ENCODE peak calls at places on chromosomes 3 and 15, in four cellular contexts. N is HepG2, V is K562, E is HCT116. S is an unnamed sample.

GRCh38 chr15:58852347-58852746 is 81.1 kb downstream of the SLTM start:
- DNase-seq in N (peak; percentile 42), V (no peak), E (no peak), S (no peak)

GRCh38 chr15:94584833-94585244 is 353.5 kb downstream of the MCTP2 start:
- DNase-seq in N (no peak), V (peak; percentile 7), E (no peak), S (no peak)

GRCh38 chr3:65576228-65576627 is 462.5 kb downstream of the MAGI1 start:
- DNase-seq in N (no peak), V (no peak), E (no peak), S (no peak)

GRCh38 chr15:83515171-83515570 is 68.0 kb downstream of the SH3GL3 start:
- DNase-seq in N (no peak), V (no peak), E (no peak), S (no peak)

GRCh38 chr15:89419370-89419984 is 76.9 kb downstream of the RHCG start:
- DNase-seq in N (peak; percentile 18), V (peak; percentile 62), E (no peak), S (no peak)

GRCh38 chr15:88605507-88606436 is 15.4 kb upstream of the AEN start:
- DNase-seq in N (no peak), V (peak; percentile 64), E (no peak), S (no peak)

GRCh38 chr3:58322793-58323192 is 9.9 kb upstream of the PXK start:
- DNase-seq in N (peak; percentile 54), V (no peak), E (no peak), S (no peak)

GRCh38 chr3:39362177-39362576 is 21.0 kb upstream of the SLC25A38 start:
- DNase-seq in N (no peak), V (peak; percentile 28), E (no peak), S (no peak)

GRCh38 chr15:77659350-77660321 is 26.9 kb upstream of the LINGO1 start:
- DNase-seq in N (peak; percentile 74), V (peak; percentile 91), E (peak; percentile 34), S (no peak)

GRCh38 chr3:134849561-134849960 is 54.5 kb downstream of the EPHB1 start:
- DNase-seq in N (no peak), V (no peak), E (no peak), S (no peak)

GRCh38 chr3:160617636-160618035 is 52.3 kb upstream of the KPNA4 start:
- DNase-seq in N (no peak), V (no peak), E (no peak), S (no peak)

GRCh38 chr3:171971919-171972526 is 67.4 kb upstream of the FNDC3B start:
- DNase-seq in N (no peak), V (no peak), E (no peak), S (no peak)

GRCh38 chr3:79953591-79954105 is 185.8 kb upstream of the ROBO1 start:
- DNase-seq in N (no peak), V (no peak), E (no peak), S (no peak)

GRCh38 chr3:13865581-13866405 is 14.1 kb downstream of the WNT7A start:
- DNase-seq in N (no peak), V (no peak), E (no peak), S (no peak)

GRCh38 chr3:13012228-13012691 is 61.0 kb downstream of the IQSEC1 start:
- DNase-seq in N (no peak), V (no peak), E (no peak), S (no peak)

GRCh38 chr3:16841906-16842709 is 42.6 kb upstream of the PLCL2 start:
- DNase-seq in N (no peak), V (no peak), E (no peak), S (no peak)

GRCh38 chr3:157502916-157503620 is at the start of gene VEPH1:
- DNase-seq in N (no peak), V (no peak), E (no peak), S (no peak)

GRCh38 chr3:47804571-47804970 is 1.6 kb downstream of the DHX30 start:
- DNase-seq in N (no peak), V (peak; percentile 5), E (no peak), S (no peak)

GRCh38 chr3:127478922-127479321 is 111.6 kb downstream of the TPRA1 start:
- DNase-seq in N (no peak), V (no peak), E (no peak), S (no peak)

GRCh38 chr3:197542741-197543454 is 12.9 kb downstream of the BDH1 start:
- DNase-seq in N (no peak), V (no peak), E (no peak), S (no peak)

GRCh38 chr15:99454941-99455795 is 110.6 kb upstream of the MEF2A start:
- DNase-seq in N (peak; percentile 49), V (peak; percentile 40), E (peak; percentile 51), S (no peak)

GRCh38 chr3:102745881-102746280 is 311.1 kb downstream of the ZPLD1 start:
- DNase-seq in N (no peak), V (no peak), E (peak; percentile 4), S (no peak)

GRCh38 chr3:139113766-139114165 is 69.1 kb upstream of the PRR23C start:
- DNase-seq in N (no peak), V (no peak), E (no peak), S (no peak)

GRCh38 chr3:175672119-175672689 is 813.1 kb downstream of the NAALADL2 start:
- DNase-seq in N (no peak), V (no peak), E (no peak), S (peak; percentile 18)

GRCh38 chr3:30222436-30222835 is 384.0 kb upstream of the TGFBR2 start:
- DNase-seq in N (no peak), V (no peak), E (no peak), S (no peak)

GRCh38 chr15:75942464-75942863 is 38.8 kb downstream of the FBXO22 start:
- DNase-seq in N (no peak), V (no peak), E (no peak), S (no peak)

GRCh38 chr15:93135997-93136397 is 47.0 kb upstream of the RGMA start:
- DNase-seq in N (no peak), V (no peak), E (no peak), S (no peak)

DNA sequence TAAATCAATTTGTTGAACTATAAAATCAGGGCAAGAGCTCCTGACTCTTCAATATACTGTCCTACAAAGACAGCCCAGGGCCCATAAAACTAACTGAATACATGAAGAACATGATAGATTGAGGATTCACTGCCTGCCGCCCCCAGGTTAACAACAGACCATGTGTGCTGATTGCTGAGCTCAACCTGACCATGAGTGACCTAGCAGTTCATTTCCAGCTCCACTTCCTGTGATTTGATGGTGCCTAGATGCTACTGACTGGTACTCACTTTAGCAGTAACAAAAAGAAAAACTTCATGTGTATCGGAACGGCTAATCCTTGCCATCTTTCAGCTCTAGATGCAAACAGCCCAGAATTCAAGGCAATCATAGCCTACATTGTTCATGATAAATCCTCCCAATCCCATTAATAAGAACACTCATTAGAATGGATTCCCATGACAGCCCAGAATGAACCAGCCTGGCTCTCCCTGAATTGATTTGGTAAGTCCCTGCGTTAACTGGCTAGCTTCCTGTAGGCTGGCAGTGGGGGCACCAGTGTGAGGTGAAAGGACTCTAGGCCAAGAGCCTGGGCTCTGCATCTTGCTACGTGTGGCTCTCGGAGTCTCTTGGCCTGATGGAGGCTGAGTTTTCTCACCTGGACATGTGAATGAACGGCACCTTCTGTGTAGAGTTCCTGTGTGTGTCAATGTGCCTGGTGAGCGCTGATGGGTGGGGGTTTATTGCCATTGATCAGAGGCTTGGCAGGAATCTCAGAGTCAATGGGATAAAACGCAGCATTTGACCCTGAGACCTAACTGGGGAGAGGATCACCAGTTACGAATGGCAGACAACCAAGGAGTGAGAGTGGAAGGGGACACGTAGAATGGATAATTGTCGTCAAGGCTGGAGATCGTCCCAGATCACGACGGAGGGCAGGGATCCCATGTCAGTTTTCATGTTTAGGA is 9.3 kb upstream of the KLF13 start:
- DNase-seq in N (no peak), V (no peak), E (no peak), S (no peak)
- TF ChIP-seq TCF7L2 in N (no peak), V (no peak), E (no peak), S (no peak)

DNA sequence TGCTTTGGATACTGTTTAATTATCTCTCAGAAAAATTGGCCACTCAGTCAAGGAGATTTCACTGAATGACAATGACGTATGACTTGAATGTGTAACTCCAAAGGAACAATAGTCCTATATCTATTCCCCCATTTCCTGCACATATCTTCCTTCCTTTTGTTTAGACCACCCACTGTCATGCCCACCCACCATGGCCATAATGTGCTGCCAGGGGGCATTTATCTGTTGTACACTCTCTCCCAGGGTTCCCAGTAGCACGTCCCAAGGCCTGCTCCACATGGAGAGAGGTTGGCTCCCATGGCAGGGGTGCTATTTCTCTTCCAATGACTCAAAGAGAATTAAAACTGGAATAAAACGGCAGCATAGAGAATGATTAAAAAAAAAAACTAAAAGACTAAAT is 36.8 kb upstream of the CTNNB1 start:
- DNase-seq in N (no peak), V (no peak), E (no peak), S (no peak)
- H3K27ac ChIP-seq in N (no peak overlapping the region), V (no peak overlapping the region), E (no peak overlapping the region), S (no peak overlapping the region)

DNA sequence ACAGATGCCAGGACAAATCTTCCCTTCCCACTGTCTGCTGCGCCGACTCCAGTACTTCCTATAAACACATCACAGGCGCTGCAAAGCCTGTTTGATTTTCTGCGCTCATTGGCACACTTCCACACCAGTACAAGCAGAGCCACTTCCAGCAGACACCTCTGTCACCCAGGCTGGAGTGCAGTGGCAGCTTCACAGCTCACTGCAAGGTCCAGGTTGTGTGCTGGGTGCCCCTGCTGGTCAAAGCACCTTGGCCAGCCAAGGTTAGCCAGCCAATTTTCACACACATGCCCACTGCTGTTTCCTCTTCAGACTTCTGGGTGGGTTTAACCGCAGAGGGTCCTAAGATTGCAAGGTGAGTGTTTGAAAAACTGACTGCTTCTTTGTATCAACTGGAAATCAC is 4.9 kb downstream of the CHDH start:
- DNase-seq in N (peak; percentile 51), V (no peak), E (no peak), S (no peak)
- TF ChIP-seq TCF7L2 in N (no peak), V (no peak), E (no peak), S (no peak)

GRCh38 chr3:10354373-10355015 is 33.6 kb upstream of the SEC13 start:
- DNase-seq in N (no peak), V (no peak), E (no peak), S (no peak)
- H3K27ac ChIP-seq in N (no peak overlapping the region), V (no peak overlapping the region), E (no peak overlapping the region), S (no peak overlapping the region)

GRCh38 chr3:196287066-196287404 is 491 bp downstream of the PCYT1A start:
- DNase-seq in N (no peak), V (no peak), E (no peak), S (no peak)
- TF ChIP-seq TCF7L2 in N (no peak), V (no peak), E (no peak), S (no peak)

DNA sequence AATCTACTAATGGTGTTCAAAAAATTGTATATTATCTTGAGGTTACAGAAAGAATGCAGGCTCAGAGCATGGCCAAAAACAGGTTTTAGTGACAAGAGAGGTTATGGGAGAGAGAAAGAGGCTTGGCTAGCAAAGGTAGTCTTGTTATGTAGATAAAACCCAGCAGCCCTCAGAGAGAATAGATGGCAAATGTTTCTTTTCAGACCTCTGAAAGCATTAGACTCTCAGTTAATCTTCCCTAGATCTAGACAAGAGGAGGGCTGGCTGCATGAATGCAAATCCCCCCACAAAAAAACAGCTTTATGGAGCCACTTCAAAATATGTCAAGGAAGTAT is 62.2 kb downstream of the OSTN start:
- DNase-seq in N (no peak), V (no peak), E (no peak), S (no peak)
- H3K27ac ChIP-seq in N (no peak overlapping the region), V (no peak overlapping the region), E (no peak overlapping the region), S (no peak overlapping the region)

GRCh38 chr3:147699175-147699838 is 290.1 kb downstream of the ZIC1 start:
- DNase-seq in N (no peak), V (no peak), E (peak; percentile 3), S (no peak)
- TF ChIP-seq TCF7L2 in N (no peak), V (no peak), E (no peak), S (no peak)

S was measured in Panc1.